ENCODE peak calls at places on chromosomes 2 and 18, in five cellular contexts. P is transverse colon, B is upper lobe of left lung, A is H1, J is prostate gland. L is an unnamed sample.

GRCh38 chr2:80303006-80303741 is 1.4 kb downstream of the LRRTM1 start:
- DNase-seq in B (peak; percentile 65), J (no peak), P (no peak), A (no peak), L (no peak)

GRCh38 chr2:234422242-234422641 is 74.6 kb downstream of the ARL4C start:
- DNase-seq in A (no peak), J (no peak), P (peak; percentile 31), B (no peak), L (no peak)

GRCh38 chr2:217434183-217434620 is 568.6 kb downstream of the TNS1 start:
- DNase-seq in B (no peak), J (peak; percentile 85), P (peak; percentile 76), A (peak; percentile 65), L (peak; percentile 87)

GRCh38 chr2:26076001-26076587 is 42.2 kb downstream of the RAB10 start:
- DNase-seq in J (no peak), B (no peak), P (no peak), A (no peak), L (no peak)

GRCh38 chr2:194992648-194993047 is 664.4 kb upstream of the SLC39A10 start:
- DNase-seq in B (no peak), A (no peak), P (no peak), J (no peak), L (no peak)

GRCh38 chr2:17646096-17646554 is 105.6 kb downstream of the VSNL1 start:
- DNase-seq in B (no peak), A (no peak), P (peak; percentile 64), J (peak; percentile 55), L (no peak)

GRCh38 chr2:156765043-156765442 is 328.9 kb downstream of the GPD2 start:
- DNase-seq in A (no peak), J (no peak), B (no peak), P (no peak), L (no peak)

GRCh38 chr2:96024336-96025106 is 10.2 kb downstream of the GPAT2 start:
- DNase-seq in J (no peak), B (peak; percentile 72), A (no peak), P (no peak), L (no peak)

GRCh38 chr2:14420851-14421250 is 211.7 kb upstream of the LRATD1 start:
- DNase-seq in B (no peak), J (no peak), A (no peak), P (no peak), L (no peak)

GRCh38 chr2:32271063-32271462 is 6.4 kb upstream of the NLRC4 start:
- DNase-seq in P (no peak), B (no peak), A (no peak), J (no peak), L (no peak)

GRCh38 chr2:42951263-42951938 is 159.0 kb upstream of the HAAO start:
- DNase-seq in B (no peak), A (no peak), P (no peak), J (no peak), L (no peak)

GRCh38 chr2:84879595-84880394 is 1.1 kb downstream of the TRABD2A start:
- DNase-seq in P (peak; percentile 46), A (no peak), J (no peak), B (peak; percentile 58), L (no peak)

GRCh38 chr18:76445741-76446232 is 49.3 kb downstream of the ZNF516 start:
- DNase-seq in B (peak; percentile 49), A (no peak), P (no peak), J (no peak), L (peak; percentile 52)

GRCh38 chr18:59140287-59140885 is 702 bp downstream of the SEC11C start:
- DNase-seq in P (peak; percentile 33), A (no peak), B (no peak), J (peak; percentile 8), L (no peak)

GRCh38 chr2:231036131-231036530 is 1.2 kb upstream of the C2orf72 start:
- DNase-seq in B (no peak), A (no peak), P (no peak), J (no peak), L (no peak)

GRCh38 chr18:78865771-78866310 is 113.8 kb upstream of the SALL3 start:
- DNase-seq in P (no peak), A (no peak), J (no peak), B (peak; percentile 46), L (no peak)

GRCh38 chr2:132729572-132729971 is 59.6 kb upstream of the LYPD1 start:
- DNase-seq in P (no peak), J (no peak), B (no peak), A (no peak), L (no peak)

GRCh38 chr2:112673008-112673407 is 27.3 kb downstream of the SLC20A1 start:
- DNase-seq in A (no peak), P (no peak), B (no peak), J (no peak), L (no peak)

GRCh38 chr2:135586148-135586547 is 54.9 kb downstream of the R3HDM1 start:
- DNase-seq in P (no peak), B (no peak), J (no peak), A (no peak), L (no peak)

GRCh38 chr2:144670080-144670479 is 150.2 kb upstream of the ZEB2 start:
- DNase-seq in A (no peak), P (no peak), B (no peak), J (no peak), L (no peak)

GRCh38 chr2:183284606-183285005 is 160.4 kb downstream of the NUP35 start:
- DNase-seq in J (no peak), A (no peak), P (no peak), B (no peak), L (no peak)

GRCh38 chr18:23627325-23627724 is 35.4 kb downstream of the ANKRD29 start:
- DNase-seq in A (no peak), J (peak; percentile 17), B (no peak), P (peak; percentile 18), L (no peak)

GRCh38 chr2:70946832-70947442 is 11.2 kb downstream of the ATP6V1B1 start:
- DNase-seq in P (peak; percentile 56), J (no peak), B (no peak), A (no peak), L (peak; percentile 50)

GRCh38 chr2:60514886-60515407 is 38.5 kb downstream of the BCL11A start:
- DNase-seq in A (no peak), B (no peak), J (no peak), P (no peak), L (no peak)

GRCh38 chr2:200968735-200969134 is 5.3 kb upstream of the ORC2 start:
- DNase-seq in A (no peak), P (no peak), J (no peak), B (no peak), L (no peak)

GRCh38 chr2:107405261-107405660 is 421.4 kb upstream of the RGPD4 start:
- DNase-seq in A (no peak), P (no peak), B (no peak), J (no peak), L (no peak)

GRCh38 chr2:45067859-45068642 is 58.8 kb upstream of the SIX2 start:
- DNase-seq in P (no peak), B (no peak), J (no peak), A (no peak), L (no peak)

GRCh38 chr2:11073251-11073650 is 82.0 kb upstream of the SLC66A3 start:
- DNase-seq in A (peak; percentile 60), B (peak; percentile 86), P (peak; percentile 52), J (no peak), L (no peak)

GRCh38 chr2:238653436-238654109 is 194.3 kb upstream of the TWIST2 start:
- DNase-seq in B (no peak), A (no peak), J (no peak), P (no peak), L (no peak)

GRCh38 chr2:109721626-109722025 is 72.5 kb upstream of the RGPD5 start:
- DNase-seq in A (no peak), J (peak; percentile 6), B (peak; percentile 24), P (no peak), L (peak; percentile 53)

GRCh38 chr18:41378628-41379027 is 576.4 kb upstream of the PIK3C3 start:
- DNase-seq in B (no peak), J (no peak), A (no peak), P (no peak), L (no peak)

GRCh38 chr2:214465386-214466146 is 54.7 kb downstream of the VWC2L start:
- DNase-seq in B (no peak), P (no peak), J (no peak), A (no peak), L (no peak)

GRCh38 chr2:142112648-142113278 is 18.1 kb downstream of the LRP1B start:
- DNase-seq in B (no peak), A (no peak), J (no peak), P (no peak), L (no peak)

DNA sequence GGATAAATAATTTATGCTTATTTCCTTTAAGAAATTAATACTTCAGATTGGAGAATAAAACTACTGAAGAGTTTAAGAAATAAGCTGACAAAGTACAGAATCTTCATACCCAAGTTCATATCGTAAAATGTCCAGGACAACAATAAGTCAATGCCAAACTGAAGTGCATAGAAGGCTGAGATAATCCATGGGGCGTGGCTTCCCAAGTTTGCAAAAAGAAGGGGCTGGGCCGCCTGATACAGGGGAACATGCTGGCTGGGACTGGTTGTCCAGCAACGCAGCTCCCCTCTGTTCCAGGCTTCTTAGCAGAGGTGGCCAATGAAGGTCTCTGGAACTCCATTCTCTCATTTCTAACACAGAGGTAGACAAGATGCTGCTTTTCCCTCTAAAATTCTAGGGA is 189.5 kb upstream of the SPOPL start:
- DNase-seq in A (no peak), J (no peak), P (no peak), B (no peak), L (no peak)
- H3K4me3 ChIP-seq in A (no peak overlapping the region), J (no peak overlapping the region), P (no peak overlapping the region), B (no peak overlapping the region), L (no peak overlapping the region)

GRCh38 chr2:148720501-148720998 is 76.0 kb downstream of the EPC2 start:
- DNase-seq in B (peak; percentile 34), P (no peak), J (no peak), A (no peak), L (peak; percentile 56)
- TF ChIP-seq POLR2AphosphoS5 in B (no peak), P (no peak), J (no peak), A (no peak), L (no peak)

DNA sequence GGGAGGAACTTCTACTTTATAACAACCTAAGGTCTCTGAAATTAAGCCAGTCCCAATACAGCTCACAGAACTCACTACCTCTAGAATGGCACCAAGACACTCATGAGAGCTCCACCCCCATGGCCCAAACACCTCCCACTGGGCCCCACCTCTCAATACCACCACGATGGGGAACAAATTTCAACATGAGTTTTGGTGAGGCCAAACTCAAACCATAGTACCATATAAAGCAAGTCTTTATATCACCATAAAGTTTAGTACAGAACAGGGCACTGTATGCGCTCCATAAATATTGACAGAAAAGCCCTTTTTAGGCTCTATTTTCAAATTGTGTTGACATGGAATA is 3.3 kb downstream of the AFG3L2 start:
- DNase-seq in B (no peak), P (no peak), A (no peak), J (no peak), L (no peak)
- H3K4me3 ChIP-seq in B (no peak overlapping the region), P (no peak overlapping the region), A (no peak overlapping the region), J (no peak overlapping the region), L (no peak overlapping the region)

GRCh38 chr2:47083485-47083884 is 71.6 kb downstream of the STPG4 start:
- DNase-seq in B (no peak), A (no peak), J (no peak), P (no peak), L (no peak)

GRCh38 chr2:47086054-47086471 is 69.0 kb downstream of the STPG4 start:
- DNase-seq in B (peak; percentile 40), P (no peak), J (no peak), A (no peak), L (no peak)

GRCh38 chr2:47086571-47086970 is 68.5 kb downstream of the STPG4 start:
- DNase-seq in A (no peak), J (no peak), P (no peak), B (no peak), L (no peak)

GRCh38 chr2:47082976-47083375 is 72.1 kb downstream of the STPG4 start:
- DNase-seq in P (no peak), B (no peak), A (no peak), J (no peak), L (no peak)

GRCh38 chr2:47083886-47084682 is 71.0 kb downstream of the STPG4 start:
- DNase-seq in A (no peak), P (no peak), B (peak; percentile 57), J (no peak), L (no peak)
- TF ChIP-seq POLR2AphosphoS5 in A (no peak), P (no peak), B (no peak), J (no peak), L (no peak)